ENCODE peak calls at places on chromosome 7, in nine cellular contexts. One of them, this sample, is unnamed.

GRCh38 chr7:111138196-111138569 is 47.3 kb downstream of the LRRN3 start:
- DNase-seq in GM20000: peak
- DNase-seq in GM23338: no peak
- DNase-seq in fibroblast of mammary gland: peak
- DNase-seq in right lobe of liver: no peak
- DNase-seq in AG04449: no peak
- DNase-seq in thoracic aorta: peak
- DNase-seq in CD4-positive, alpha-beta T cell: peak
- DNase-seq in heart left ventricle: peak
- DNase-seq in this sample: peak

GRCh38 chr7:27581119-27581518 is 81.6 kb downstream of the HIBADH start:
- DNase-seq in GM20000: no peak
- DNase-seq in right lobe of liver: no peak
- DNase-seq in thoracic aorta: no peak
- DNase-seq in heart left ventricle: no peak
- DNase-seq in CD4-positive, alpha-beta T cell: no peak
- DNase-seq in AG04449: no peak
- DNase-seq in fibroblast of mammary gland: no peak
- DNase-seq in GM23338: no peak
- DNase-seq in this sample: no peak

GRCh38 chr7:81407094-81407493 is 362.8 kb downstream of the HGF start:
- DNase-seq in CD4-positive, alpha-beta T cell: no peak
- DNase-seq in GM23338: no peak
- DNase-seq in thoracic aorta: no peak
- DNase-seq in heart left ventricle: no peak
- DNase-seq in AG04449: no peak
- DNase-seq in GM20000: no peak
- DNase-seq in fibroblast of mammary gland: no peak
- DNase-seq in right lobe of liver: no peak
- DNase-seq in this sample: no peak

GRCh38 chr7:107854989-107855388 is 36.0 kb upstream of the DLD start:
- DNase-seq in thoracic aorta: no peak
- DNase-seq in heart left ventricle: no peak
- DNase-seq in CD4-positive, alpha-beta T cell: no peak
- DNase-seq in right lobe of liver: no peak
- DNase-seq in AG04449: no peak
- DNase-seq in fibroblast of mammary gland: peak
- DNase-seq in GM20000: no peak
- DNase-seq in GM23338: no peak
- DNase-seq in this sample: no peak

GRCh38 chr7:82235710-82236109 is 207.9 kb downstream of the CACNA2D1 start:
- DNase-seq in thoracic aorta: no peak
- DNase-seq in fibroblast of mammary gland: peak
- DNase-seq in AG04449: no peak
- DNase-seq in right lobe of liver: no peak
- DNase-seq in heart left ventricle: no peak
- DNase-seq in GM20000: no peak
- DNase-seq in GM23338: no peak
- DNase-seq in CD4-positive, alpha-beta T cell: no peak
- DNase-seq in this sample: no peak

GRCh38 chr7:98305951-98306535 is 24.6 kb downstream of the BRI3 start:
- DNase-seq in AG04449: no peak
- DNase-seq in heart left ventricle: no peak
- DNase-seq in GM23338: no peak
- DNase-seq in GM20000: no peak
- DNase-seq in fibroblast of mammary gland: no peak
- DNase-seq in right lobe of liver: peak
- DNase-seq in CD4-positive, alpha-beta T cell: no peak
- DNase-seq in thoracic aorta: no peak
- DNase-seq in this sample: no peak

GRCh38 chr7:105816954-105817615 is 59.3 kb downstream of the ATXN7L1 start:
- DNase-seq in thoracic aorta: no peak
- DNase-seq in GM20000: no peak
- DNase-seq in GM23338: no peak
- DNase-seq in right lobe of liver: no peak
- DNase-seq in AG04449: no peak
- DNase-seq in heart left ventricle: no peak
- DNase-seq in CD4-positive, alpha-beta T cell: no peak
- DNase-seq in fibroblast of mammary gland: no peak
- DNase-seq in this sample: no peak

GRCh38 chr7:142485617-142486226 is 227.9 kb upstream of the PRSS58 start:
- DNase-seq in right lobe of liver: no peak
- DNase-seq in GM20000: no peak
- DNase-seq in CD4-positive, alpha-beta T cell: no peak
- DNase-seq in AG04449: no peak
- DNase-seq in thoracic aorta: no peak
- DNase-seq in fibroblast of mammary gland: no peak
- DNase-seq in GM23338: peak
- DNase-seq in heart left ventricle: no peak
- DNase-seq in this sample: peak

GRCh38 chr7:19327011-19327410 is 181.8 kb upstream of the FERD3L start:
- DNase-seq in GM23338: no peak
- DNase-seq in thoracic aorta: no peak
- DNase-seq in AG04449: no peak
- DNase-seq in CD4-positive, alpha-beta T cell: no peak
- DNase-seq in fibroblast of mammary gland: peak
- DNase-seq in right lobe of liver: no peak
- DNase-seq in GM20000: no peak
- DNase-seq in heart left ventricle: no peak
- DNase-seq in this sample: no peak

GRCh38 chr7:131057015-131057518 is 270.6 kb upstream of the MKLN1 start:
- DNase-seq in heart left ventricle: no peak
- DNase-seq in GM20000: peak
- DNase-seq in AG04449: peak
- DNase-seq in right lobe of liver: no peak
- DNase-seq in thoracic aorta: no peak
- DNase-seq in fibroblast of mammary gland: peak
- DNase-seq in GM23338: no peak
- DNase-seq in CD4-positive, alpha-beta T cell: no peak
- DNase-seq in this sample: no peak

GRCh38 chr7:101754432-101755159 is 62.8 kb upstream of the CUX1 start:
- DNase-seq in AG04449: no peak
- DNase-seq in CD4-positive, alpha-beta T cell: no peak
- DNase-seq in right lobe of liver: no peak
- DNase-seq in GM20000: peak
- DNase-seq in heart left ventricle: no peak
- DNase-seq in fibroblast of mammary gland: peak
- DNase-seq in thoracic aorta: no peak
- DNase-seq in GM23338: no peak
- DNase-seq in this sample: no peak

GRCh38 chr7:18590744-18591340 is 95.3 kb downstream of the HDAC9 start:
- DNase-seq in AG04449: peak
- DNase-seq in right lobe of liver: no peak
- DNase-seq in heart left ventricle: no peak
- DNase-seq in fibroblast of mammary gland: peak
- DNase-seq in GM20000: no peak
- DNase-seq in GM23338: peak
- DNase-seq in CD4-positive, alpha-beta T cell: no peak
- DNase-seq in thoracic aorta: no peak
- DNase-seq in this sample: no peak

GRCh38 chr7:138564365-138564764 is 104.3 kb downstream of the TRIM24 start:
- DNase-seq in GM23338: no peak
- DNase-seq in heart left ventricle: peak
- DNase-seq in CD4-positive, alpha-beta T cell: no peak
- DNase-seq in thoracic aorta: no peak
- DNase-seq in AG04449: no peak
- DNase-seq in right lobe of liver: peak
- DNase-seq in fibroblast of mammary gland: no peak
- DNase-seq in GM20000: no peak
- DNase-seq in this sample: no peak

GRCh38 chr7:14233026-14233897 is 243.8 kb upstream of the ETV1 start:
- DNase-seq in right lobe of liver: no peak
- DNase-seq in heart left ventricle: no peak
- DNase-seq in AG04449: no peak
- DNase-seq in thoracic aorta: no peak
- DNase-seq in GM20000: no peak
- DNase-seq in GM23338: no peak
- DNase-seq in CD4-positive, alpha-beta T cell: no peak
- DNase-seq in fibroblast of mammary gland: peak
- DNase-seq in this sample: no peak

GRCh38 chr7:152076940-152077933 is 51.8 kb downstream of the GALNT11 start:
- DNase-seq in GM23338: no peak
- DNase-seq in AG04449: no peak
- DNase-seq in CD4-positive, alpha-beta T cell: no peak
- DNase-seq in heart left ventricle: peak
- DNase-seq in right lobe of liver: no peak
- DNase-seq in fibroblast of mammary gland: peak
- DNase-seq in thoracic aorta: no peak
- DNase-seq in GM20000: no peak
- DNase-seq in this sample: no peak

GRCh38 chr7:152074673-152075072 is 49.2 kb downstream of the GALNT11 start:
- DNase-seq in fibroblast of mammary gland: no peak
- DNase-seq in heart left ventricle: no peak
- DNase-seq in GM23338: peak
- DNase-seq in AG04449: no peak
- DNase-seq in CD4-positive, alpha-beta T cell: no peak
- DNase-seq in right lobe of liver: no peak
- DNase-seq in thoracic aorta: no peak
- DNase-seq in GM20000: no peak
- DNase-seq in this sample: no peak

GRCh38 chr7:152073352-152073751 is 47.9 kb downstream of the GALNT11 start:
- DNase-seq in thoracic aorta: no peak
- DNase-seq in heart left ventricle: no peak
- DNase-seq in GM20000: no peak
- DNase-seq in right lobe of liver: no peak
- DNase-seq in GM23338: no peak
- DNase-seq in AG04449: no peak
- DNase-seq in CD4-positive, alpha-beta T cell: no peak
- DNase-seq in fibroblast of mammary gland: no peak
- DNase-seq in this sample: no peak

GRCh38 chr7:152078025-152078424 is 52.6 kb downstream of the GALNT11 start:
- DNase-seq in GM23338: no peak
- DNase-seq in thoracic aorta: no peak
- DNase-seq in right lobe of liver: no peak
- DNase-seq in CD4-positive, alpha-beta T cell: no peak
- DNase-seq in fibroblast of mammary gland: no peak
- DNase-seq in heart left ventricle: no peak
- DNase-seq in GM20000: no peak
- DNase-seq in AG04449: no peak
- DNase-seq in this sample: no peak

DNA sequence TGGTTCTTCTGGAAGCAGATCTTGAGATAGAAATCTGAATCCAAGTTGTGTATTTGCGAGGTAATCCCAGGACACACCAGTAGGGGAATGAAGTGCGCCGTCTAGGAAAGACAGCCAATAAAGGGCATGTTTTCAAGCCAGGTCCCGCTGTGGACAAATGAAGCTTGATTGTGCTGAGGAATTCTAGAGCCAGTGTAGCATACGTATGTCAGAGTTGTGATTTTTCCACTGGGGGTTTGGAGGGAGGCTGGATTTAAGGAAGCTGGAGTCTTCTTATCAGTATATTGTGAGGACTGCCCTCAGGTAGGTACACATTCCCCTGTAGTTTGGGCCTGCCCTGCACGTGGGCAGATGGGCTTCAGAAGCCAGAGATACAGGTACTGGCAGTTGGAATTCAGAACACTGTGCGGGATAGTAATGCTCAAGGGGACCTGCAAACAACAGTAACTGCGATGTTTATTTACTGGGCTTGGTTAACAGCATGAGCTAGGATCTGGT is 50.9 kb downstream of the GALNT11 start:
- DNase-seq in GM23338: peak
- DNase-seq in CD4-positive, alpha-beta T cell: no peak
- DNase-seq in right lobe of liver: no peak
- DNase-seq in AG04449: no peak
- DNase-seq in thoracic aorta: no peak
- DNase-seq in heart left ventricle: no peak
- DNase-seq in fibroblast of mammary gland: peak
- DNase-seq in GM20000: no peak
- DNase-seq in this sample: peak
- TF ChIP-seq CTCF in GM23338: peak
- TF ChIP-seq CTCF in CD4-positive, alpha-beta T cell: no peak
- TF ChIP-seq CTCF in right lobe of liver: peak
- TF ChIP-seq CTCF in AG04449: peak
- TF ChIP-seq CTCF in thoracic aorta: peak
- TF ChIP-seq CTCF in heart left ventricle: no peak
- TF ChIP-seq CTCF in fibroblast of mammary gland: peak
- TF ChIP-seq CTCF in GM20000: no peak
- TF ChIP-seq CTCF in this sample: peak

DNA sequence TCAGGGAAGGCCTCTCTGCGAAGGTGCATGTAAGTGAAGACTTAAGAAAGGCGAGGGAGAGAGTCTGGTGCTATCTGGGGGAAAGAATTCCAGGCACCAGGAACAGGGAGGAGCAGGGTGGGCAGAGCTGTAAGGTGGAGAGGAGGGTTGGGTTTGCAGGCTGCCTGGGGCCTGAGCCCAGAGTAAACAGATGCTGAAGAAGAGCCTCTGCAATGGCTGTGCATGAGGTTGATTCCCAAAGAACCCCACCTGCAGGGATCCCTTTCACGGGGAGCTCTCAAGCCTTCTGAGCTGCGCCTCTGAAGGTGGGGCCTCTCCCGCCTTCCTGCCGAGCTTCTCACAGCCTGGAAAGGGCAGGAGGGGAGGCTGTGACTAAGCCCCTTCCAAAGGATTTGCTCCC is 115.1 kb downstream of the RNF216 start:
- DNase-seq in AG04449: no peak
- DNase-seq in GM23338: no peak
- DNase-seq in right lobe of liver: no peak
- DNase-seq in GM20000: no peak
- DNase-seq in fibroblast of mammary gland: no peak
- DNase-seq in CD4-positive, alpha-beta T cell: no peak
- DNase-seq in thoracic aorta: no peak
- DNase-seq in heart left ventricle: no peak
- DNase-seq in this sample: no peak
- TF ChIP-seq CTCF in AG04449: no peak
- TF ChIP-seq CTCF in GM23338: no peak
- TF ChIP-seq CTCF in right lobe of liver: no peak
- TF ChIP-seq CTCF in GM20000: no peak
- TF ChIP-seq CTCF in fibroblast of mammary gland: no peak
- TF ChIP-seq CTCF in CD4-positive, alpha-beta T cell: no peak
- TF ChIP-seq CTCF in thoracic aorta: no peak
- TF ChIP-seq CTCF in heart left ventricle: no peak
- TF ChIP-seq CTCF in this sample: no peak

GRCh38 chr7:73746378-73746777 is 7.8 kb upstream of the ABHD11 start:
- DNase-seq in heart left ventricle: peak
- DNase-seq in GM20000: no peak
- DNase-seq in CD4-positive, alpha-beta T cell: no peak
- DNase-seq in thoracic aorta: no peak
- DNase-seq in AG04449: no peak
- DNase-seq in GM23338: no peak
- DNase-seq in fibroblast of mammary gland: no peak
- DNase-seq in right lobe of liver: no peak
- DNase-seq in this sample: no peak
- TF ChIP-seq CTCF in heart left ventricle: no peak
- TF ChIP-seq CTCF in GM20000: no peak
- TF ChIP-seq CTCF in CD4-positive, alpha-beta T cell: no peak
- TF ChIP-seq CTCF in thoracic aorta: no peak
- TF ChIP-seq CTCF in AG04449: no peak
- TF ChIP-seq CTCF in GM23338: no peak
- TF ChIP-seq CTCF in fibroblast of mammary gland: no peak
- TF ChIP-seq CTCF in right lobe of liver: no peak
- TF ChIP-seq CTCF in this sample: no peak

GRCh38 chr7:29998489-29998888 is 8.9 kb upstream of the SCRN1 start:
- DNase-seq in GM23338: no peak
- DNase-seq in thoracic aorta: no peak
- DNase-seq in heart left ventricle: no peak
- DNase-seq in fibroblast of mammary gland: no peak
- DNase-seq in right lobe of liver: no peak
- DNase-seq in CD4-positive, alpha-beta T cell: no peak
- DNase-seq in AG04449: no peak
- DNase-seq in GM20000: no peak
- DNase-seq in this sample: no peak
- TF ChIP-seq CTCF in GM23338: no peak
- TF ChIP-seq CTCF in thoracic aorta: no peak
- TF ChIP-seq CTCF in heart left ventricle: no peak
- TF ChIP-seq CTCF in fibroblast of mammary gland: no peak
- TF ChIP-seq CTCF in right lobe of liver: no peak
- TF ChIP-seq CTCF in CD4-positive, alpha-beta T cell: no peak
- TF ChIP-seq CTCF in AG04449: no peak
- TF ChIP-seq CTCF in GM20000: no peak
- TF ChIP-seq CTCF in this sample: no peak

GRCh38 chr7:157907998-157908782 is 571.4 kb downstream of the DNAJB6 start:
- DNase-seq in GM20000: no peak
- DNase-seq in fibroblast of mammary gland: peak
- DNase-seq in CD4-positive, alpha-beta T cell: no peak
- DNase-seq in heart left ventricle: no peak
- DNase-seq in AG04449: no peak
- DNase-seq in right lobe of liver: no peak
- DNase-seq in GM23338: no peak
- DNase-seq in thoracic aorta: no peak
- DNase-seq in this sample: no peak
- TF ChIP-seq CTCF in GM20000: no peak
- TF ChIP-seq CTCF in fibroblast of mammary gland: no peak
- TF ChIP-seq CTCF in CD4-positive, alpha-beta T cell: no peak
- TF ChIP-seq CTCF in heart left ventricle: no peak
- TF ChIP-seq CTCF in AG04449: no peak
- TF ChIP-seq CTCF in right lobe of liver: no peak
- TF ChIP-seq CTCF in GM23338: no peak
- TF ChIP-seq CTCF in thoracic aorta: no peak
- TF ChIP-seq CTCF in this sample: no peak